ENCODE peak calls at places on chromosome 7, in seven cellular contexts. X, Z, B, Y, I, L and H are unnamed samples.
A peak's percentile ranks its signal among the peaks of the same experiment; 100 is the strongest.

GRCh38 chr7:155540553-155540952 is 5.8 kb downstream of the CNPY1 start:
- DNase-seq in X (no peak), Z (no peak), B (no peak), Y (no peak), I (no peak), L (no peak), H (no peak)

GRCh38 chr7:152464312-152465117 is 28.7 kb upstream of the KMT2C start:
- DNase-seq in X (peak; percentile 37), Z (peak; percentile 68), B (peak; percentile 67), Y (peak; percentile 78), I (peak; percentile 94), L (peak; percentile 89), H (peak; percentile 30)

GRCh38 chr7:36949711-36950600 is 225.7 kb upstream of the AOAH start:
- DNase-seq in X (peak; percentile 88), Z (no peak), B (no peak), Y (no peak), I (no peak), L (no peak), H (no peak)

GRCh38 chr7:25075459-25075858 is 49.6 kb downstream of the CYCS start:
- DNase-seq in X (no peak), Z (no peak), B (no peak), Y (no peak), I (no peak), L (no peak), H (no peak)

GRCh38 chr7:47379629-47380324 is 202.1 kb downstream of the TNS3 start:
- DNase-seq in X (no peak), Z (no peak), B (peak; percentile 86), Y (peak; percentile 75), I (peak; percentile 76), L (no peak), H (peak; percentile 69)

GRCh38 chr7:37342170-37342569 is 106.5 kb downstream of the ELMO1 start:
- DNase-seq in X (no peak), Z (no peak), B (no peak), Y (no peak), I (no peak), L (no peak), H (no peak)

GRCh38 chr7:79520543-79520942 is 67.1 kb upstream of the MAGI2 start:
- DNase-seq in X (no peak), Z (no peak), B (no peak), Y (no peak), I (no peak), L (no peak), H (no peak)

GRCh38 chr7:344608-344994 is 54.6 kb downstream of the FOXL3 start:
- DNase-seq in X (no peak), Z (no peak), B (no peak), Y (no peak), I (no peak), L (no peak), H (no peak)

GRCh38 chr7:105664816-105665525 is 83.7 kb upstream of the EFCAB10 start:
- DNase-seq in X (peak; percentile 89), Z (no peak), B (peak; percentile 87), Y (peak; percentile 49), I (no peak), L (no peak), H (peak; percentile 46)

GRCh38 chr7:139853576-139854511 is 24.8 kb downstream of the TBXAS1 start:
- DNase-seq in X (no peak), Z (no peak), B (no peak), Y (no peak), I (peak; percentile 66), L (no peak), H (peak; percentile 88)

GRCh38 chr7:25758559-25758958 is 393.4 kb upstream of the NFE2L3 start:
- DNase-seq in X (no peak), Z (no peak), B (no peak), Y (no peak), I (no peak), L (no peak), H (no peak)

GRCh38 chr7:77222065-77222464 is 22.4 kb upstream of the FGL2 start:
- DNase-seq in X (no peak), Z (no peak), B (no peak), Y (no peak), I (no peak), L (no peak), H (no peak)

GRCh38 chr7:157461805-157462771 is 125.3 kb downstream of the DNAJB6 start:
- DNase-seq in X (no peak), Z (no peak), B (no peak), Y (no peak), I (no peak), L (peak; percentile 71), H (no peak)

GRCh38 chr7:102450242-102450641 is 14.4 kb downstream of the ALKBH4 start:
- DNase-seq in X (no peak), Z (peak; percentile 32), B (no peak), Y (no peak), I (no peak), L (no peak), H (no peak)

GRCh38 chr7:105800442-105800841 is 76.0 kb downstream of the ATXN7L1 start:
- DNase-seq in X (no peak), Z (no peak), B (no peak), Y (no peak), I (no peak), L (no peak), H (no peak)

GRCh38 chr7:12694817-12695216 is 7.4 kb downstream of the ARL4A start:
- DNase-seq in X (no peak), Z (no peak), B (no peak), Y (no peak), I (no peak), L (no peak), H (no peak)

GRCh38 chr7:46830-47140 is 145.6 kb upstream of the FAM20C start:
- DNase-seq in X (no peak), Z (no peak), B (no peak), Y (no peak), I (no peak), L (peak; percentile 69), H (no peak)

GRCh38 chr7:124440081-124440480 is 325.5 kb downstream of the GPR37 start:
- DNase-seq in X (no peak), Z (no peak), B (no peak), Y (no peak), I (peak; percentile 15), L (no peak), H (no peak)

GRCh38 chr7:71829499-71829898 is 582.6 kb downstream of the CALN1 start:
- DNase-seq in X (no peak), Z (no peak), B (no peak), Y (no peak), I (no peak), L (no peak), H (no peak)

GRCh38 chr7:18700147-18700546 is 204.6 kb downstream of the HDAC9 start:
- DNase-seq in X (no peak), Z (no peak), B (no peak), Y (no peak), I (no peak), L (no peak), H (no peak)

GRCh38 chr7:50142421-50143113 is 49.5 kb upstream of the ZPBP start:
- DNase-seq in X (peak; percentile 12), Z (no peak), B (no peak), Y (no peak), I (no peak), L (no peak), H (peak; percentile 34)

GRCh38 chr7:107865956-107866775 is 24.8 kb upstream of the DLD start:
- DNase-seq in X (no peak), Z (no peak), B (no peak), Y (no peak), I (no peak), L (no peak), H (no peak)

GRCh38 chr7:106048621-106049020 is 63.5 kb downstream of the SYPL1 start:
- DNase-seq in X (no peak), Z (no peak), B (no peak), Y (no peak), I (no peak), L (no peak), H (no peak)

GRCh38 chr7:39642896-39643295 is 19.5 kb downstream of the RALA start:
- DNase-seq in X (no peak), Z (no peak), B (no peak), Y (no peak), I (no peak), L (no peak), H (no peak)

GRCh38 chr7:584122-584465 is 64.4 kb upstream of the PDGFA start:
- DNase-seq in X (no peak), Z (peak; percentile 78), B (no peak), Y (no peak), I (no peak), L (no peak), H (no peak)

GRCh38 chr7:7639847-7640220 is 718 bp upstream of the UMAD1 start:
- DNase-seq in X (peak; percentile 11), Z (peak; percentile 24), B (no peak), Y (peak; percentile 21), I (peak; percentile 4), L (no peak), H (peak; percentile 43)

GRCh38 chr7:129150199-129150996 is 5.9 kb downstream of the TSPAN33 start:
- DNase-seq in X (no peak), Z (no peak), B (no peak), Y (no peak), I (no peak), L (no peak), H (no peak)

GRCh38 chr7:64884913-64885370 is 18.1 kb upstream of the ZNF273 start:
- DNase-seq in X (no peak), Z (no peak), B (no peak), Y (no peak), I (no peak), L (no peak), H (no peak)

GRCh38 chr7:26368542-26368941 is 76.9 kb downstream of the SNX10 start:
- DNase-seq in X (no peak), Z (no peak), B (no peak), Y (no peak), I (no peak), L (no peak), H (no peak)

GRCh38 chr7:194996-195829 is 2.8 kb downstream of the FAM20C start:
- DNase-seq in X (peak; percentile 24), Z (no peak), B (no peak), Y (no peak), I (no peak), L (no peak), H (no peak)

GRCh38 chr7:105149827-105150226 is 135.8 kb downstream of the KMT2E start:
- DNase-seq in X (no peak), Z (no peak), B (no peak), Y (no peak), I (peak; percentile 29), L (no peak), H (no peak)

GRCh38 chr7:6589151-6589828 is 531 bp upstream of the INTS15 start:
- DNase-seq in X (no peak), Z (no peak), B (no peak), Y (no peak), I (no peak), L (no peak), H (no peak)

GRCh38 chr7:156999611-157000046 is 10.8 kb downstream of the MNX1 start:
- DNase-seq in X (no peak), Z (no peak), B (no peak), Y (peak; percentile 56), I (no peak), L (peak; percentile 63), H (no peak)

GRCh38 chr7:131027287-131027773 is 293.3 kb upstream of the KLF14 start:
- DNase-seq in X (no peak), Z (no peak), B (no peak), Y (peak; percentile 36), I (peak; percentile 43), L (no peak), H (no peak)

GRCh38 chr7:100469227-100470044 is 5.4 kb upstream of the SPACDR start:
- DNase-seq in X (peak; percentile 51), Z (peak; percentile 88), B (peak; percentile 85), Y (peak; percentile 94), I (peak; percentile 94), L (peak; percentile 94), H (peak; percentile 40)

GRCh38 chr7:86848226-86848625 is 204.5 kb downstream of the GRM3 start:
- DNase-seq in X (no peak), Z (no peak), B (no peak), Y (no peak), I (no peak), L (no peak), H (no peak)

GRCh38 chr7:148344406-148344805 is 246.2 kb upstream of the C7orf33 start:
- DNase-seq in X (no peak), Z (no peak), B (no peak), Y (no peak), I (no peak), L (no peak), H (no peak)

GRCh38 chr7:43647314-43647691 is 64.4 kb downstream of the STK17A start:
- DNase-seq in X (no peak), Z (no peak), B (no peak), Y (no peak), I (no peak), L (no peak), H (no peak)